ENCODE peak calls at places on chromosomes 2 and 18, in five cellular contexts. D, E, C, G and N are unnamed samples.

GRCh38 chr2:42974303-42974696 is 181.9 kb upstream of the HAAO start:
- DNase-seq in D (no peak), E (no peak), C (no peak), G (no peak), N (no peak)

GRCh38 chr2:10257036-10257435 is 45.7 kb upstream of the HPCAL1 start:
- DNase-seq in D (no peak), E (no peak), C (no peak), G (no peak), N (no peak)

GRCh38 chr18:34809697-34810096 is 99.6 kb downstream of the DTNA start:
- DNase-seq in D (no peak), E (no peak), C (no peak), G (no peak), N (peak)

GRCh38 chr2:48613211-48613610 is 4.4 kb upstream of the GTF2A1L start:
- DNase-seq in D (no peak), E (no peak), C (no peak), G (no peak), N (no peak)

GRCh38 chr2:45984366-45984765 is 312.8 kb upstream of the EPAS1 start:
- DNase-seq in D (no peak), E (no peak), C (no peak), G (no peak), N (no peak)

GRCh38 chr2:24046599-24046929 is 627 bp downstream of the WDCP start:
- DNase-seq in D (no peak), E (no peak), C (no peak), G (no peak), N (no peak)

GRCh38 chr2:46849741-46850474 is 65.7 kb downstream of the MCFD2 start:
- DNase-seq in D (no peak), E (no peak), C (no peak), G (no peak), N (no peak)

GRCh38 chr2:127081826-127082633 is 24.9 kb downstream of the BIN1 start:
- DNase-seq in D (no peak), E (peak), C (no peak), G (peak), N (peak)

GRCh38 chr2:240304746-240305161 is 130.7 kb upstream of the GPC1 start:
- DNase-seq in D (no peak), E (no peak), C (no peak), G (no peak), N (no peak)

GRCh38 chr2:240125749-240126148 is 10.4 kb downstream of the COPS9 start:
- DNase-seq in D (no peak), E (no peak), C (no peak), G (no peak), N (no peak)

GRCh38 chr18:23857756-23858155 is 156.8 kb upstream of the TTC39C start:
- DNase-seq in D (no peak), E (no peak), C (no peak), G (no peak), N (no peak)

GRCh38 chr2:8750221-8750620 is 68.4 kb downstream of the ID2 start:
- DNase-seq in D (no peak), E (no peak), C (no peak), G (no peak), N (no peak)

GRCh38 chr2:64488050-64488974 is 34.4 kb downstream of the LGALSL start:
- DNase-seq in D (peak), E (peak), C (no peak), G (peak), N (peak)

GRCh38 chr2:8656160-8656641 is 25.7 kb upstream of the ID2 start:
- DNase-seq in D (no peak), E (no peak), C (peak), G (no peak), N (no peak)

GRCh38 chr2:39676342-39676741 is 10.6 kb downstream of the TMEM178A start:
- DNase-seq in D (no peak), E (no peak), C (no peak), G (no peak), N (no peak)

GRCh38 chr2:36433311-36434217 is 78.0 kb downstream of the CRIM1 start:
- DNase-seq in D (no peak), E (no peak), C (no peak), G (no peak), N (no peak)

GRCh38 chr18:34522627-34523026 is 187.5 kb upstream of the DTNA start:
- DNase-seq in D (no peak), E (no peak), C (no peak), G (no peak), N (no peak)

GRCh38 chr2:96409543-96410184 is 74.1 kb downstream of the NCAPH start:
- DNase-seq in D (no peak), E (no peak), C (no peak), G (no peak), N (no peak)

GRCh38 chr2:144480257-144480656 is 39.7 kb downstream of the ZEB2 start:
- DNase-seq in D (no peak), E (no peak), C (no peak), G (no peak), N (no peak)

GRCh38 chr18:27599202-27599829 is 414.2 kb upstream of the CHST9 start:
- DNase-seq in D (peak), E (peak), C (no peak), G (no peak), N (peak)

GRCh38 chr2:156778916-156779315 is 342.7 kb downstream of the GPD2 start:
- DNase-seq in D (no peak), E (no peak), C (no peak), G (no peak), N (no peak)

GRCh38 chr2:31110998-31111397 is 27.2 kb downstream of the GALNT14 start:
- DNase-seq in D (no peak), E (no peak), C (no peak), G (no peak), N (no peak)

GRCh38 chr2:240365971-240366471 is 69.4 kb upstream of the GPC1 start:
- DNase-seq in D (no peak), E (no peak), C (no peak), G (no peak), N (no peak)

GRCh38 chr2:219522111-219523030 is 8.1 kb downstream of the ASIC4 start:
- DNase-seq in D (peak), E (no peak), C (no peak), G (no peak), N (no peak)

GRCh38 chr18:79792988-79793355 is 4.8 kb upstream of the KCNG2 start:
- DNase-seq in D (no peak), E (no peak), C (no peak), G (no peak), N (peak)